ENCODE peak calls at places on chromosomes 3 and 15, in seven cellular contexts. One of them, this sample, is unnamed.
A peak's percentile ranks its signal among the peaks of the same experiment; 100 is the strongest.

GRCh38 chr15:89221543-89221942 is at the start of gene RLBP1:
- DNase-seq in HCT116: no peak
- DNase-seq in GM12878: no peak
- DNase-seq in SK-N-SH: no peak
- DNase-seq in HepG2: no peak
- DNase-seq in H1: no peak
- DNase-seq in K562: no peak
- DNase-seq in this sample: no peak

GRCh38 chr3:124985358-124985757 is 50.8 kb upstream of the MUC13 start:
- DNase-seq in HCT116: peak; percentile 12
- DNase-seq in HepG2: no peak
- DNase-seq in GM12878: no peak
- DNase-seq in H1: no peak
- DNase-seq in SK-N-SH: no peak
- DNase-seq in K562: no peak
- DNase-seq in this sample: no peak

GRCh38 chr3:111594205-111594604 is 941 bp downstream of the ZBED2 start:
- DNase-seq in GM12878: no peak
- DNase-seq in K562: no peak
- DNase-seq in HCT116: no peak
- DNase-seq in SK-N-SH: no peak
- DNase-seq in H1: no peak
- DNase-seq in HepG2: no peak
- DNase-seq in this sample: no peak

GRCh38 chr15:40392986-40393948 is 10.7 kb downstream of the KNSTRN start:
- DNase-seq in GM12878: no peak
- DNase-seq in H1: no peak
- DNase-seq in SK-N-SH: no peak
- DNase-seq in HepG2: no peak
- DNase-seq in HCT116: no peak
- DNase-seq in K562: no peak
- DNase-seq in this sample: no peak

GRCh38 chr3:47408839-47409229 is 28.0 kb downstream of the PTPN23 start:
- DNase-seq in HepG2: no peak
- DNase-seq in HCT116: no peak
- DNase-seq in K562: no peak
- DNase-seq in H1: no peak
- DNase-seq in SK-N-SH: no peak
- DNase-seq in GM12878: no peak
- DNase-seq in this sample: no peak

GRCh38 chr15:41495736-41496599 is 2.3 kb downstream of the ITPKA start:
- DNase-seq in HepG2: peak; percentile 83
- DNase-seq in K562: peak; percentile 65
- DNase-seq in HCT116: no peak
- DNase-seq in SK-N-SH: peak; percentile 30
- DNase-seq in GM12878: no peak
- DNase-seq in H1: no peak
- DNase-seq in this sample: no peak

GRCh38 chr3:191641789-191642188 is 180.8 kb downstream of the PYDC2 start:
- DNase-seq in GM12878: no peak
- DNase-seq in SK-N-SH: no peak
- DNase-seq in H1: no peak
- DNase-seq in HCT116: no peak
- DNase-seq in HepG2: no peak
- DNase-seq in K562: no peak
- DNase-seq in this sample: no peak

GRCh38 chr3:72085036-72085435 is 300.1 kb upstream of the PROK2 start:
- DNase-seq in GM12878: no peak
- DNase-seq in HepG2: no peak
- DNase-seq in HCT116: no peak
- DNase-seq in H1: no peak
- DNase-seq in SK-N-SH: no peak
- DNase-seq in K562: no peak
- DNase-seq in this sample: no peak

GRCh38 chr3:81980566-81981494 is 219.4 kb upstream of the GBE1 start:
- DNase-seq in GM12878: no peak
- DNase-seq in H1: no peak
- DNase-seq in SK-N-SH: no peak
- DNase-seq in K562: no peak
- DNase-seq in HepG2: no peak
- DNase-seq in HCT116: peak; percentile 40
- DNase-seq in this sample: no peak

GRCh38 chr15:34271493-34271892 is 46.7 kb downstream of the EMC4 start:
- DNase-seq in HCT116: no peak
- DNase-seq in GM12878: no peak
- DNase-seq in H1: no peak
- DNase-seq in K562: no peak
- DNase-seq in SK-N-SH: no peak
- DNase-seq in HepG2: peak; percentile 3
- DNase-seq in this sample: no peak

GRCh38 chr3:23115171-23115877 is 87.8 kb upstream of the UBE2E2 start:
- DNase-seq in GM12878: no peak
- DNase-seq in HepG2: no peak
- DNase-seq in SK-N-SH: no peak
- DNase-seq in H1: no peak
- DNase-seq in HCT116: no peak
- DNase-seq in K562: no peak
- DNase-seq in this sample: peak; percentile 15

GRCh38 chr3:87436781-87437543 is 160.6 kb upstream of the POU1F1 start:
- DNase-seq in K562: no peak
- DNase-seq in SK-N-SH: no peak
- DNase-seq in HCT116: no peak
- DNase-seq in GM12878: no peak
- DNase-seq in H1: no peak
- DNase-seq in HepG2: no peak
- DNase-seq in this sample: no peak

GRCh38 chr3:155745795-155746550 is 1.1 kb upstream of the PLCH1 start:
- DNase-seq in HCT116: peak; percentile 45
- DNase-seq in GM12878: no peak
- DNase-seq in H1: peak; percentile 49
- DNase-seq in SK-N-SH: peak; percentile 58
- DNase-seq in K562: peak; percentile 17
- DNase-seq in HepG2: peak; percentile 37
- DNase-seq in this sample: peak; percentile 75

GRCh38 chr15:95025924-95026728 is 794.8 kb downstream of the MCTP2 start:
- DNase-seq in GM12878: no peak
- DNase-seq in SK-N-SH: peak; percentile 24
- DNase-seq in H1: no peak
- DNase-seq in HCT116: peak; percentile 13
- DNase-seq in HepG2: no peak
- DNase-seq in K562: peak; percentile 60
- DNase-seq in this sample: no peak

GRCh38 chr3:179069762-179070390 is 1.7 kb downstream of the ZMAT3 start:
- DNase-seq in HCT116: no peak
- DNase-seq in H1: no peak
- DNase-seq in K562: no peak
- DNase-seq in HepG2: no peak
- DNase-seq in GM12878: no peak
- DNase-seq in SK-N-SH: peak; percentile 22
- DNase-seq in this sample: no peak

GRCh38 chr3:101423984-101424888 is 88.8 kb downstream of the SENP7 start:
- DNase-seq in SK-N-SH: no peak
- DNase-seq in HepG2: no peak
- DNase-seq in GM12878: no peak
- DNase-seq in HCT116: no peak
- DNase-seq in K562: no peak
- DNase-seq in H1: no peak
- DNase-seq in this sample: no peak

GRCh38 chr3:25945836-25946235 is 155.9 kb downstream of the OXSM start:
- DNase-seq in HCT116: no peak
- DNase-seq in K562: no peak
- DNase-seq in SK-N-SH: no peak
- DNase-seq in H1: no peak
- DNase-seq in GM12878: no peak
- DNase-seq in HepG2: no peak
- DNase-seq in this sample: no peak

GRCh38 chr3:64166584-64167155 is 58.6 kb downstream of the PRICKLE2 start:
- DNase-seq in SK-N-SH: peak; percentile 54
- DNase-seq in GM12878: no peak
- DNase-seq in H1: peak; percentile 21
- DNase-seq in K562: no peak
- DNase-seq in HepG2: peak; percentile 26
- DNase-seq in HCT116: peak; percentile 10
- DNase-seq in this sample: peak; percentile 38

GRCh38 chr3:112327371-112327951 is 5.5 kb upstream of the CD200 start:
- DNase-seq in HepG2: peak; percentile 39
- DNase-seq in HCT116: peak; percentile 55
- DNase-seq in K562: no peak
- DNase-seq in SK-N-SH: peak; percentile 66
- DNase-seq in GM12878: peak; percentile 79
- DNase-seq in H1: no peak
- DNase-seq in this sample: peak; percentile 78

GRCh38 chr3:159804726-159805410 is 183.8 kb upstream of the IL12A start:
- DNase-seq in H1: peak; percentile 49
- DNase-seq in HCT116: peak; percentile 60
- DNase-seq in K562: peak; percentile 32
- DNase-seq in GM12878: no peak
- DNase-seq in HepG2: peak; percentile 73
- DNase-seq in SK-N-SH: peak; percentile 71
- DNase-seq in this sample: peak; percentile 62
- TF ChIP-seq JUND in H1: no peak
- TF ChIP-seq JUND in HCT116: no peak
- TF ChIP-seq JUND in K562: no peak
- TF ChIP-seq JUND in GM12878: no peak
- TF ChIP-seq JUND in HepG2: no peak
- TF ChIP-seq JUND in SK-N-SH: no peak
- TF ChIP-seq JUND in this sample: no peak

DNA sequence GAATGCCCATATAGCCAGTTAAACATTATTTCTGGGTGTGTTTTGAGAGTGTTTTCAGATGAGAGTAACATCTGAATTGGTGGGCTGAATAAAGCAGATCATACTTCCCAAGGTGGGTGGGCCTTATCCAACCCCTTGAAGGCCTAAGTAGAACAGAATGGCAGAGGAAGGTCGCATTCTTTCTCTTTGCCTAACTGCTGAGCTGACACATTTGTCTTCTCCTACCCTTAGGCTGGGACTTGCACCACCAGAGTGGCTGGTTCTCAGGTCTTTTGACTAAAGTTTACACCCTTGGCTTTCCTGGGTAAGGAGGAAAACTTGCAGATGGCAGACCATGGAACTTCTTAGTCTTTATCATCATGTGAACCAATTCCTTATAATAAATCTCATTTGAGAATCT is 85.8 kb upstream of the TNFAIP8L3 start:
- DNase-seq in H1: no peak
- DNase-seq in SK-N-SH: no peak
- DNase-seq in HepG2: no peak
- DNase-seq in GM12878: no peak
- DNase-seq in K562: no peak
- DNase-seq in HCT116: no peak
- DNase-seq in this sample: no peak
- TF ChIP-seq JUND in H1: no peak
- TF ChIP-seq JUND in SK-N-SH: no peak
- TF ChIP-seq JUND in HepG2: no peak
- TF ChIP-seq JUND in GM12878: no peak
- TF ChIP-seq JUND in K562: no peak
- TF ChIP-seq JUND in HCT116: no peak
- TF ChIP-seq JUND in this sample: no peak

GRCh38 chr3:139691619-139692018 is 13.8 kb upstream of the NMNAT3 start:
- DNase-seq in SK-N-SH: peak; percentile 70
- DNase-seq in K562: no peak
- DNase-seq in HCT116: no peak
- DNase-seq in HepG2: no peak
- DNase-seq in H1: no peak
- DNase-seq in GM12878: no peak
- DNase-seq in this sample: no peak

GRCh38 chr3:139686624-139687023 is 8.9 kb upstream of the NMNAT3 start:
- DNase-seq in HCT116: no peak
- DNase-seq in K562: no peak
- DNase-seq in GM12878: no peak
- DNase-seq in SK-N-SH: no peak
- DNase-seq in HepG2: no peak
- DNase-seq in H1: no peak
- DNase-seq in this sample: no peak

GRCh38 chr3:139686206-139686605 is 8.4 kb upstream of the NMNAT3 start:
- DNase-seq in SK-N-SH: no peak
- DNase-seq in GM12878: no peak
- DNase-seq in HCT116: no peak
- DNase-seq in H1: no peak
- DNase-seq in K562: no peak
- DNase-seq in HepG2: no peak
- DNase-seq in this sample: no peak

GRCh38 chr3:139694542-139694941 is 16.8 kb upstream of the NMNAT3 start:
- DNase-seq in SK-N-SH: no peak
- DNase-seq in K562: no peak
- DNase-seq in HepG2: no peak
- DNase-seq in H1: no peak
- DNase-seq in HCT116: no peak
- DNase-seq in GM12878: no peak
- DNase-seq in this sample: no peak

GRCh38 chr3:139689122-139689521 is 11.3 kb upstream of the NMNAT3 start:
- DNase-seq in GM12878: no peak
- DNase-seq in HepG2: no peak
- DNase-seq in K562: no peak
- DNase-seq in SK-N-SH: no peak
- DNase-seq in HCT116: no peak
- DNase-seq in H1: no peak
- DNase-seq in this sample: no peak
- TF ChIP-seq JUND in GM12878: no peak
- TF ChIP-seq JUND in HepG2: no peak
- TF ChIP-seq JUND in K562: no peak
- TF ChIP-seq JUND in SK-N-SH: no peak
- TF ChIP-seq JUND in HCT116: no peak
- TF ChIP-seq JUND in H1: no peak
- TF ChIP-seq JUND in this sample: no peak

GRCh38 chr3:54356299-54357037 is 234.1 kb downstream of the CACNA2D3 start:
- DNase-seq in HepG2: no peak
- DNase-seq in K562: no peak
- DNase-seq in HCT116: no peak
- DNase-seq in SK-N-SH: no peak
- DNase-seq in GM12878: no peak
- DNase-seq in H1: no peak
- DNase-seq in this sample: no peak

GRCh38 chr3:54358327-54358726 is 236.0 kb downstream of the CACNA2D3 start:
- DNase-seq in SK-N-SH: no peak
- DNase-seq in HCT116: no peak
- DNase-seq in K562: no peak
- DNase-seq in GM12878: no peak
- DNase-seq in HepG2: no peak
- DNase-seq in H1: no peak
- DNase-seq in this sample: no peak

GRCh38 chr3:54353547-54354339 is 231.4 kb downstream of the CACNA2D3 start:
- DNase-seq in HepG2: no peak
- DNase-seq in GM12878: no peak
- DNase-seq in H1: no peak
- DNase-seq in HCT116: no peak
- DNase-seq in SK-N-SH: no peak
- DNase-seq in K562: no peak
- DNase-seq in this sample: peak; percentile 74

GRCh38 chr3:54357307-54357706 is 235.0 kb downstream of the CACNA2D3 start:
- DNase-seq in HCT116: no peak
- DNase-seq in GM12878: no peak
- DNase-seq in HepG2: no peak
- DNase-seq in K562: no peak
- DNase-seq in H1: no peak
- DNase-seq in SK-N-SH: no peak
- DNase-seq in this sample: no peak

DNA sequence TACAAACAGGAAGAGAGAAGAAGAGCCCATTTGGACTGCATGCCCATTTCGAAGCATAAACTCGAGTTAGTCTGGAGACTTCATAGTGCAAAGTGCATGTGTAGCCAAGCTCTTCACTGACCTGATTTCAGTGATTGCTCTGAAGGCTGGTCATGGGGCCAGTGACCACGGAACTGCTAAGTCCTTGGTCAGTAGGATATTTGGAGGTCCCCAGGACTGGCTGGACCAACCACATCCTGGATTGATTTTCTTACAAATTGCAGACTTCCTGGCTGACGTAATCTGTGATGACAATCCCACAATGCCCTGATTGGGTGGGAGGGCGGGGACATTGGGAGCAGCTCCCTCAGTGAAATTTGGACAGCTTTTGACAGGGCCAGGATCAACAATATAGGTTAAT is 233.4 kb downstream of the CACNA2D3 start:
- DNase-seq in H1: no peak
- DNase-seq in HCT116: no peak
- DNase-seq in GM12878: no peak
- DNase-seq in HepG2: no peak
- DNase-seq in SK-N-SH: no peak
- DNase-seq in K562: no peak
- DNase-seq in this sample: no peak
- TF ChIP-seq JUND in H1: no peak
- TF ChIP-seq JUND in HCT116: no peak
- TF ChIP-seq JUND in GM12878: no peak
- TF ChIP-seq JUND in HepG2: no peak
- TF ChIP-seq JUND in SK-N-SH: no peak
- TF ChIP-seq JUND in K562: no peak
- TF ChIP-seq JUND in this sample: no peak

This sample was measured in T47D.